ENCODE peak calls at places on chromosome 1, in eight cellular contexts. One of them, this sample, is unnamed.

GRCh38 chr1:26887125-26887524 is 3.0 kb downstream of the GPN2 start:
- ATAC-seq in GM23338: no peak
- ATAC-seq in upper lobe of left lung: no peak
- ATAC-seq in Panc1: peak
- ATAC-seq in HCT116: no peak
- ATAC-seq in GM12878: no peak
- ATAC-seq in K562: no peak
- ATAC-seq in HepG2: no peak
- ATAC-seq in this sample: no peak

GRCh38 chr1:109918077-109918606 is 7.5 kb downstream of the CSF1 start:
- ATAC-seq in GM23338: peak
- ATAC-seq in upper lobe of left lung: no peak
- ATAC-seq in Panc1: no peak
- ATAC-seq in HCT116: peak
- ATAC-seq in GM12878: peak
- ATAC-seq in K562: peak
- ATAC-seq in HepG2: peak
- ATAC-seq in this sample: no peak

GRCh38 chr1:111474106-111474505 is 322 bp downstream of the C1orf162 start:
- ATAC-seq in GM23338: no peak
- ATAC-seq in upper lobe of left lung: no peak
- ATAC-seq in Panc1: no peak
- ATAC-seq in HCT116: no peak
- ATAC-seq in GM12878: no peak
- ATAC-seq in K562: no peak
- ATAC-seq in HepG2: no peak
- ATAC-seq in this sample: no peak

GRCh38 chr1:100721502-100722205 is 2.1 kb downstream of the VCAM1 start:
- ATAC-seq in GM23338: no peak
- ATAC-seq in upper lobe of left lung: no peak
- ATAC-seq in Panc1: no peak
- ATAC-seq in HCT116: no peak
- ATAC-seq in GM12878: no peak
- ATAC-seq in K562: no peak
- ATAC-seq in HepG2: no peak
- ATAC-seq in this sample: peak

GRCh38 chr1:19066874-19067186 is 110.4 kb upstream of the IFFO2 start:
- ATAC-seq in GM23338: peak
- ATAC-seq in upper lobe of left lung: peak
- ATAC-seq in Panc1: peak
- ATAC-seq in HCT116: peak
- ATAC-seq in GM12878: no peak
- ATAC-seq in K562: no peak
- ATAC-seq in HepG2: no peak
- ATAC-seq in this sample: no peak

GRCh38 chr1:11358991-11359390 is 86.0 kb downstream of the UBIAD1 start:
- ATAC-seq in GM23338: no peak
- ATAC-seq in upper lobe of left lung: no peak
- ATAC-seq in Panc1: no peak
- ATAC-seq in HCT116: no peak
- ATAC-seq in GM12878: no peak
- ATAC-seq in K562: no peak
- ATAC-seq in HepG2: no peak
- ATAC-seq in this sample: no peak

GRCh38 chr1:200889571-200889970 is 5.1 kb upstream of the INAVA start:
- ATAC-seq in GM23338: no peak
- ATAC-seq in upper lobe of left lung: no peak
- ATAC-seq in Panc1: no peak
- ATAC-seq in HCT116: no peak
- ATAC-seq in GM12878: peak
- ATAC-seq in K562: no peak
- ATAC-seq in HepG2: no peak
- ATAC-seq in this sample: no peak

GRCh38 chr1:107434379-107434728 is 293.5 kb downstream of the NTNG1 start:
- ATAC-seq in GM23338: no peak
- ATAC-seq in upper lobe of left lung: no peak
- ATAC-seq in Panc1: no peak
- ATAC-seq in HCT116: no peak
- ATAC-seq in GM12878: peak
- ATAC-seq in K562: no peak
- ATAC-seq in HepG2: no peak
- ATAC-seq in this sample: no peak

GRCh38 chr1:17060129-17060868 is 6.5 kb upstream of the SDHB start:
- ATAC-seq in GM23338: peak
- ATAC-seq in upper lobe of left lung: no peak
- ATAC-seq in Panc1: no peak
- ATAC-seq in HCT116: no peak
- ATAC-seq in GM12878: peak
- ATAC-seq in K562: no peak
- ATAC-seq in HepG2: no peak
- ATAC-seq in this sample: no peak

GRCh38 chr1:17056586-17056985 is 2.8 kb upstream of the SDHB start:
- ATAC-seq in GM23338: no peak
- ATAC-seq in upper lobe of left lung: no peak
- ATAC-seq in Panc1: no peak
- ATAC-seq in HCT116: no peak
- ATAC-seq in GM12878: no peak
- ATAC-seq in K562: no peak
- ATAC-seq in HepG2: no peak
- ATAC-seq in this sample: no peak

GRCh38 chr1:17055801-17056200 is 2.0 kb upstream of the SDHB start:
- ATAC-seq in GM23338: no peak
- ATAC-seq in upper lobe of left lung: no peak
- ATAC-seq in Panc1: no peak
- ATAC-seq in HCT116: no peak
- ATAC-seq in GM12878: no peak
- ATAC-seq in K562: no peak
- ATAC-seq in HepG2: no peak
- ATAC-seq in this sample: no peak

GRCh38 chr1:17061486-17062271 is 7.8 kb upstream of the SDHB start:
- ATAC-seq in GM23338: no peak
- ATAC-seq in upper lobe of left lung: no peak
- ATAC-seq in Panc1: no peak
- ATAC-seq in HCT116: no peak
- ATAC-seq in GM12878: no peak
- ATAC-seq in K562: no peak
- ATAC-seq in HepG2: no peak
- ATAC-seq in this sample: no peak

DNA sequence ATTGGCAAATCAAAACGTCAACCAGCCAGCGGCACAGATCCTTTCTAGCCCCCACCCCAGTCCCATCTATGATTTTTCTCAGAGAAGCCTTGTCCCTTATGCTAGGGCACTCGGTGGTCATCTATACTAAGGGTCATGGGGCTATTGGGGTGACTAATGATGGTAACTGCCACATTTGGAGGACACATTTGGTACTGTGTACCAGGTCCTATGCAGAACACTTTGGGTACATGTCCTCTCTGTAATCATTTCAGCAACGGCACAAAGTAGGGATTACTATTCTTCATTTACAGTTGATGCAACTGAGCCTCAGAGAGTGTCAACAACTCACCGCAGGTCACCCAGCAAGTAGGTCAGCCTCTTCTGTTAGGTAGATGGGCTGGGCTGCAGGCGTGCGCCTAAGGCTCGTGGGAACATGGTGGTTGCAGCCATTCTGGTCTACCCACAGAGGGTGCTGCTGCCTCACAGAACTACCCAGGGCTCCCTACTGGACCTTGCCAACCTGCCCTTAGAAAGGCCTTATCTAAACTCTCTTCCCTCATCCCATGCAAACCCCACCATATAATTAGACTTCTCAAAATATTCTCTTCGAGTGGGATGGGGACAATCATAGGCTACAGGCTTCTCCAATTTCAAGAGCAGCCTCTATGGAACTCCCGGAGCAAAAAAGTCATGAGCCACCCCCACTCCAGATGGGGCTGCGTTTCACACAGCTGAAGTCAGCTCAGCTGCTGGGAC is 5.7 kb upstream of the SDHB start:
- ATAC-seq in GM23338: peak
- ATAC-seq in upper lobe of left lung: peak
- ATAC-seq in Panc1: peak
- ATAC-seq in HCT116: peak
- ATAC-seq in GM12878: peak
- ATAC-seq in K562: peak
- ATAC-seq in HepG2: peak
- ATAC-seq in this sample: peak
- H3K27ac ChIP-seq in GM23338: no peak
- H3K27ac ChIP-seq in upper lobe of left lung: no peak
- H3K27ac ChIP-seq in Panc1: no peak
- H3K27ac ChIP-seq in HCT116: no peak
- H3K27ac ChIP-seq in GM12878: no peak
- H3K27ac ChIP-seq in K562: no peak
- H3K27ac ChIP-seq in HepG2: no peak
- H3K27ac ChIP-seq in this sample: no peak

DNA sequence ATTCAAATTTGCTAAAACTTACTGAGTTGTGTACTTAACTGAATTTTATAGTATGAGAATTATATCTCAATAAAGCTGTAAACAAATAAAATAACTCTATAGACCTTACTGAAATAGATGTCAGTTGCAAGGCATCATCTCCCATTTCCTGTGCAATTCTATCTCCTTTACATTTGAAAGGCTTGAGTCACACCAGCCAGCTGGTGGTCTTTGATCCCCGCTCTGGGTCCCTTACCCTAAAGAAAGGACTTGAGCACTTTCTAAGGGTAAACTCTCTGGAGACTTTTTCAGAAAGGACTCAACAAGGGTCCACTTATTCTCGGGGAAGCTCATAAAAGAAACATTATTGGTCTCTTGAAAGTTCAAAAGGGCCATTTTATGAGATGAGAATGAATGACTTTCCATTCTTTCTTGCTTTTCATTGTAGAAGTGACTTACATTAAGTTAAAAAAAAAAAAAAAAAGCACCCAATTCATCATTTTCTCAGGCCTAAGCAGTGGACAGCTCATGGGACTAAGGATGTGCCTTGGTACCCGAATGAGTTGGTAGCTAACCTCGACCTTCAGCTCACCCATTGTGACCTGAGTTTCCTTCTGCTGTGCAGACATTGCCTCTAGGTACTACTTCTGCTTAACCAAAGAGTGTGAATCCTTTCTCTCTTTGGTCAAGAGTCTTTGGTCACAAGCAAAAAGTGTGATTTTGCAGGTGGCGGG is 147.0 kb upstream of the COA6 start:
- ATAC-seq in GM23338: peak
- ATAC-seq in upper lobe of left lung: no peak
- ATAC-seq in Panc1: no peak
- ATAC-seq in HCT116: no peak
- ATAC-seq in GM12878: peak
- ATAC-seq in K562: no peak
- ATAC-seq in HepG2: no peak
- ATAC-seq in this sample: no peak
- H3K4me3 ChIP-seq in GM23338: no peak
- H3K4me3 ChIP-seq in upper lobe of left lung: no peak
- H3K4me3 ChIP-seq in Panc1: no peak
- H3K4me3 ChIP-seq in HCT116: no peak
- H3K4me3 ChIP-seq in GM12878: no peak
- H3K4me3 ChIP-seq in K562: no peak
- H3K4me3 ChIP-seq in HepG2: no peak
- H3K4me3 ChIP-seq in this sample: no peak

GRCh38 chr1:15262711-15263110 is 15.7 kb downstream of the FHAD1 start:
- ATAC-seq in GM23338: no peak
- ATAC-seq in upper lobe of left lung: no peak
- ATAC-seq in Panc1: no peak
- ATAC-seq in HCT116: no peak
- ATAC-seq in GM12878: no peak
- ATAC-seq in K562: no peak
- ATAC-seq in HepG2: no peak
- ATAC-seq in this sample: no peak

GRCh38 chr1:15260418-15261154 is 13.6 kb downstream of the FHAD1 start:
- ATAC-seq in GM23338: no peak
- ATAC-seq in upper lobe of left lung: no peak
- ATAC-seq in Panc1: no peak
- ATAC-seq in HCT116: peak
- ATAC-seq in GM12878: peak
- ATAC-seq in K562: peak
- ATAC-seq in HepG2: peak
- ATAC-seq in this sample: no peak

GRCh38 chr1:15259608-15260007 is 12.6 kb downstream of the FHAD1 start:
- ATAC-seq in GM23338: peak
- ATAC-seq in upper lobe of left lung: no peak
- ATAC-seq in Panc1: no peak
- ATAC-seq in HCT116: no peak
- ATAC-seq in GM12878: no peak
- ATAC-seq in K562: no peak
- ATAC-seq in HepG2: no peak
- ATAC-seq in this sample: no peak

GRCh38 chr1:15262003-15262377 is 15.0 kb downstream of the FHAD1 start:
- ATAC-seq in GM23338: no peak
- ATAC-seq in upper lobe of left lung: no peak
- ATAC-seq in Panc1: no peak
- ATAC-seq in HCT116: no peak
- ATAC-seq in GM12878: no peak
- ATAC-seq in K562: no peak
- ATAC-seq in HepG2: no peak
- ATAC-seq in this sample: no peak

DNA sequence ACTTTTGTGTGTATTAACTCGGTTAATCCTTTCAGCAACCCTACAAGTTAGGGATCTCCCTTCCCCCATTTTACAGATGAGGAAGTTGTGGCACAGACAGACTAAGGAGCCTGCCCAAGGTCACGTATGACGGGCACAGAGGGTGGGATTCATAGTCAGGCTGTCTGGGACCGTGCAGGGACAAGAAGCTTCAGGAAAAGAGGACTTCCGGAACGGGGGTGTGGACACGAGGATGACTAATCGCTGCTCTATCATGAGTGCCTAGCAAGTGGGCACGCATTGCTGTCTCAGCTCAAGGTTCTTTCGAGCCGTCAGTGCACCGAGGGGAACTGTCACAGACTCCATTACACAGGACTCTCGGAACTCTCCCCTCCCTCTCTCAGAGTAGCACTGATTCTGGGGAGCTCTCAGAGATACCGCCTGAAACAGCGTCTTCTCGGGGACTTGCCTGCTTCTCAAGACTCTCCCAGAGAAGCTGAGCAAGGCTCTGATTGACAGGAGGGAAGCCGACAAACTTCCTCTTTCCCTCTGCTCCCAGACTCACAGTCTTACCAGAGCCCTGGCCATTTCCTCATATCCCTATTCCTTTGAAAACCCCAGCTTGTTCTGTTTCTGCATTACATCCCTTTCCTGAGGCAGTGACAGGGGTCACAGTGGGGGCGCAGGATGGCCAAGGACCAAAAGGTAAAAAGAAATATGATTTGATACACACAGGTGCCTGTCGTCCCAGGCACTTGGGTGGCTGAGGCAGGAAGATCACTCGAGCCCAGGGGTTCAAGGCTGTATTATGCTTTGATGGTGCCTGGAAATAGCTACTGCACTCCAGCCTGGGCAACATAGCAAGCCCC is 14.4 kb downstream of the FHAD1 start:
- ATAC-seq in GM23338: peak
- ATAC-seq in upper lobe of left lung: peak
- ATAC-seq in Panc1: peak
- ATAC-seq in HCT116: peak
- ATAC-seq in GM12878: peak
- ATAC-seq in K562: peak
- ATAC-seq in HepG2: peak
- ATAC-seq in this sample: peak
- TF ChIP-seq POLR2AphosphoS5 in GM23338: no peak
- TF ChIP-seq POLR2AphosphoS5 in upper lobe of left lung: peak
- TF ChIP-seq POLR2AphosphoS5 in Panc1: no peak
- TF ChIP-seq POLR2AphosphoS5 in HCT116: no peak
- TF ChIP-seq POLR2AphosphoS5 in GM12878: no peak
- TF ChIP-seq POLR2AphosphoS5 in K562: no peak
- TF ChIP-seq POLR2AphosphoS5 in HepG2: no peak
- TF ChIP-seq POLR2AphosphoS5 in this sample: no peak

GRCh38 chr1:31372051-31372450 is 825 bp downstream of the FABP3 start:
- ATAC-seq in GM23338: no peak
- ATAC-seq in upper lobe of left lung: no peak
- ATAC-seq in Panc1: no peak
- ATAC-seq in HCT116: no peak
- ATAC-seq in GM12878: no peak
- ATAC-seq in K562: no peak
- ATAC-seq in HepG2: peak
- ATAC-seq in this sample: no peak

GRCh38 chr1:31376374-31377134 is 3.7 kb upstream of the FABP3 start:
- ATAC-seq in GM23338: no peak
- ATAC-seq in upper lobe of left lung: no peak
- ATAC-seq in Panc1: no peak
- ATAC-seq in HCT116: no peak
- ATAC-seq in GM12878: no peak
- ATAC-seq in K562: no peak
- ATAC-seq in HepG2: no peak
- ATAC-seq in this sample: no peak

GRCh38 chr1:31372961-31373896 is at the start of gene FABP3:
- ATAC-seq in GM23338: peak
- ATAC-seq in upper lobe of left lung: peak
- ATAC-seq in Panc1: peak
- ATAC-seq in HCT116: no peak
- ATAC-seq in GM12878: peak
- ATAC-seq in K562: peak
- ATAC-seq in HepG2: peak
- ATAC-seq in this sample: peak

GRCh38 chr1:31373897-31374486 is 1.1 kb upstream of the FABP3 start:
- ATAC-seq in GM23338: no peak
- ATAC-seq in upper lobe of left lung: no peak
- ATAC-seq in Panc1: peak
- ATAC-seq in HCT116: no peak
- ATAC-seq in GM12878: peak
- ATAC-seq in K562: no peak
- ATAC-seq in HepG2: no peak
- ATAC-seq in this sample: no peak

GRCh38 chr1:31374511-31375196 is 1.8 kb upstream of the FABP3 start:
- ATAC-seq in GM23338: no peak
- ATAC-seq in upper lobe of left lung: peak
- ATAC-seq in Panc1: no peak
- ATAC-seq in HCT116: no peak
- ATAC-seq in GM12878: no peak
- ATAC-seq in K562: no peak
- ATAC-seq in HepG2: no peak
- ATAC-seq in this sample: peak
- H3K27ac ChIP-seq in GM23338: no peak
- H3K27ac ChIP-seq in upper lobe of left lung: peak
- H3K27ac ChIP-seq in Panc1: no peak
- H3K27ac ChIP-seq in HCT116: no peak
- H3K27ac ChIP-seq in GM12878: no peak
- H3K27ac ChIP-seq in K562: no peak
- H3K27ac ChIP-seq in HepG2: no peak
- H3K27ac ChIP-seq in this sample: peak

This sample was measured in gastroesophageal sphincter.